ENCODE peak calls at places on chromosomes 12 and 14, in eight cellular contexts. R is fibroblast of lung; Z is bronchial epithelial cell; W is cardiac muscle cell; Y is EH; T is stimulated activated CD8-positive, alpha-beta memory T cell treated with anti-CD3 and anti-CD28 coated beads, Interleukin-15, amount 100 ng/mL, for 24 hours; S is transverse colon; Q is C1 segment of cervical spinal cord. F is an unnamed sample.

GRCh38 chr12:84814664-84815245 is 97.8 kb downstream of the SLC6A15 start:
- DNase-seq in R (peak), Z (no peak), W (no peak), Y (peak), T (no peak), S (no peak), Q (no peak), F (no peak)

GRCh38 chr12:4664111-4664510 is 15.2 kb downstream of the NDUFA9 start:
- DNase-seq in R (peak), Z (peak), W (no peak), Y (peak), T (no peak), S (no peak), Q (no peak), F (peak)

GRCh38 chr12:18283776-18284175 is 22.5 kb downstream of the PIK3C2G start:
- DNase-seq in R (no peak), Z (no peak), W (peak), Y (no peak), T (no peak), S (no peak), Q (no peak), F (no peak)

GRCh38 chr12:90712671-90713070 is 242.3 kb downstream of the CCER1 start:
- DNase-seq in R (peak), Z (peak), W (peak), Y (peak), T (no peak), S (no peak), Q (no peak), F (peak)

GRCh38 chr12:88237954-88238353 is 95.8 kb downstream of the TMTC3 start:
- DNase-seq in R (peak), Z (peak), W (no peak), Y (peak), T (no peak), S (no peak), Q (no peak), F (peak)

GRCh38 chr14:60396718-60397343 is 89.0 kb downstream of the C14orf39 start:
- DNase-seq in R (peak), Z (no peak), W (no peak), Y (peak), T (no peak), S (no peak), Q (no peak), F (no peak)

GRCh38 chr12:51413791-51414190 is 10.8 kb upstream of the SLC4A8 start:
- DNase-seq in R (no peak), Z (no peak), W (no peak), Y (no peak), T (no peak), S (no peak), Q (no peak), F (no peak)

GRCh38 chr12:28866715-28867503 is 282.2 kb upstream of the FAR2 start:
- DNase-seq in R (peak), Z (no peak), W (no peak), Y (no peak), T (no peak), S (no peak), Q (no peak), F (peak)

GRCh38 chr14:100896369-100897060 is 7.0 kb downstream of the RTL1 start:
- DNase-seq in R (no peak), Z (no peak), W (no peak), Y (no peak), T (no peak), S (no peak), Q (no peak), F (no peak)

GRCh38 chr14:73662439-73663056 is 17.8 kb downstream of the DNAL1 start:
- DNase-seq in R (peak), Z (peak), W (no peak), Y (peak), T (no peak), S (no peak), Q (no peak), F (peak)

GRCh38 chr12:105418232-105418631 is 87.7 kb downstream of the C12orf75 start:
- DNase-seq in R (peak), Z (peak), W (peak), Y (peak), T (no peak), S (no peak), Q (no peak), F (peak)

GRCh38 chr12:131348226-131349010 is 362.5 kb upstream of the SFSWAP start:
- DNase-seq in R (no peak), Z (no peak), W (no peak), Y (no peak), T (no peak), S (no peak), Q (no peak), F (no peak)

F was measured in mesenchymal stem cell.